ENCODE peak calls at places on chromosomes 13 and 19, in four cellular contexts. One of them, this sample, is unnamed.

GRCh38 chr13:24745861-24746617 is 17.9 kb upstream of the RNF17 start:
- DNase-seq in neuronal stem cell: peak
- DNase-seq in H9: no peak
- DNase-seq in IMR-90: no peak
- DNase-seq in this sample: peak

GRCh38 chr13:21613791-21614190 is 9.8 kb upstream of the MICU2 start:
- DNase-seq in IMR-90: no peak
- DNase-seq in H9: no peak
- DNase-seq in neuronal stem cell: no peak
- DNase-seq in this sample: no peak

GRCh38 chr13:111967572-111968201 is 99.3 kb upstream of the SOX1 start:
- DNase-seq in IMR-90: no peak
- DNase-seq in neuronal stem cell: no peak
- DNase-seq in H9: no peak
- DNase-seq in this sample: no peak

GRCh38 chr13:98054301-98054700 is 88.6 kb upstream of the FARP1 start:
- DNase-seq in neuronal stem cell: no peak
- DNase-seq in H9: peak
- DNase-seq in IMR-90: no peak
- DNase-seq in this sample: no peak

GRCh38 chr19:45177817-45178261 is at the start of gene TRAPPC6A:
- DNase-seq in IMR-90: peak
- DNase-seq in H9: no peak
- DNase-seq in neuronal stem cell: no peak
- DNase-seq in this sample: no peak

GRCh38 chr13:37187110-37187509 is 81.6 kb upstream of the CSNK1A1L start:
- DNase-seq in IMR-90: no peak
- DNase-seq in H9: no peak
- DNase-seq in neuronal stem cell: no peak
- DNase-seq in this sample: no peak

GRCh38 chr13:98033277-98034247 is 80.1 kb downstream of the IPO5 start:
- DNase-seq in IMR-90: peak
- DNase-seq in neuronal stem cell: peak
- DNase-seq in H9: no peak
- DNase-seq in this sample: peak

GRCh38 chr13:23427342-23428182 is 5.9 kb downstream of the SACS start:
- DNase-seq in IMR-90: peak
- DNase-seq in H9: no peak
- DNase-seq in neuronal stem cell: no peak
- DNase-seq in this sample: no peak

GRCh38 chr19:44202470-44202869 is 9.9 kb upstream of the ZNF227 start:
- DNase-seq in H9: no peak
- DNase-seq in IMR-90: peak
- DNase-seq in neuronal stem cell: no peak
- DNase-seq in this sample: no peak

GRCh38 chr19:20151617-20152145 is 15.3 kb upstream of the ZNF486 start:
- DNase-seq in neuronal stem cell: peak
- DNase-seq in IMR-90: no peak
- DNase-seq in H9: peak
- DNase-seq in this sample: peak

GRCh38 chr19:58098682-58098998 is 609 bp upstream of the ZSCAN18 start:
- DNase-seq in H9: no peak
- DNase-seq in IMR-90: no peak
- DNase-seq in neuronal stem cell: no peak
- DNase-seq in this sample: no peak

GRCh38 chr13:25478186-25478585 is 106.4 kb downstream of the ATP8A2 start:
- DNase-seq in IMR-90: no peak
- DNase-seq in H9: no peak
- DNase-seq in neuronal stem cell: no peak
- DNase-seq in this sample: peak

GRCh38 chr13:41274881-41275280 is 11.5 kb upstream of the MTRF1 start:
- DNase-seq in neuronal stem cell: no peak
- DNase-seq in H9: no peak
- DNase-seq in IMR-90: peak
- DNase-seq in this sample: no peak

GRCh38 chr13:98022210-98022609 is 68.7 kb downstream of the IPO5 start:
- DNase-seq in IMR-90: peak
- DNase-seq in neuronal stem cell: no peak
- DNase-seq in H9: no peak
- DNase-seq in this sample: peak

GRCh38 chr13:49679244-49679643 is 12.0 kb downstream of the EBPL start:
- DNase-seq in H9: no peak
- DNase-seq in neuronal stem cell: no peak
- DNase-seq in IMR-90: peak
- DNase-seq in this sample: no peak

GRCh38 chr13:113969973-113970611 is 3.8 kb downstream of the C13orf46 start:
- DNase-seq in H9: no peak
- DNase-seq in IMR-90: no peak
- DNase-seq in neuronal stem cell: no peak
- DNase-seq in this sample: no peak

GRCh38 chr13:33150146-33150545 is 133.9 kb downstream of the KL start:
- DNase-seq in H9: no peak
- DNase-seq in neuronal stem cell: no peak
- DNase-seq in IMR-90: peak
- DNase-seq in this sample: no peak

GRCh38 chr19:4066176-4066606 is 508 bp downstream of the ZBTB7A start:
- DNase-seq in neuronal stem cell: no peak
- DNase-seq in H9: no peak
- DNase-seq in IMR-90: no peak
- DNase-seq in this sample: no peak

GRCh38 chr13:99959538-99960230 is 11.9 kb downstream of the ZIC5 start:
- DNase-seq in IMR-90: no peak
- DNase-seq in H9: no peak
- DNase-seq in neuronal stem cell: no peak
- DNase-seq in this sample: peak

GRCh38 chr13:92537485-92537884 is 689.1 kb upstream of the GPC6 start:
- DNase-seq in IMR-90: no peak
- DNase-seq in H9: no peak
- DNase-seq in neuronal stem cell: no peak
- DNase-seq in this sample: no peak

GRCh38 chr19:51448011-51448744 is 10.1 kb downstream of the SIGLEC8 start:
- DNase-seq in H9: no peak
- DNase-seq in IMR-90: no peak
- DNase-seq in neuronal stem cell: no peak
- DNase-seq in this sample: no peak

GRCh38 chr13:112756511-112756966 is 66.7 kb downstream of the ATP11A start:
- DNase-seq in H9: no peak
- DNase-seq in neuronal stem cell: no peak
- DNase-seq in IMR-90: no peak
- DNase-seq in this sample: no peak

GRCh38 chr13:76019421-76020044 is 383.4 kb downstream of the LMO7 start:
- DNase-seq in IMR-90: no peak
- DNase-seq in neuronal stem cell: no peak
- DNase-seq in H9: peak
- DNase-seq in this sample: peak

GRCh38 chr13:36919833-36920611 is at the start of gene SMAD9:
- DNase-seq in neuronal stem cell: peak
- DNase-seq in H9: peak
- DNase-seq in IMR-90: peak
- DNase-seq in this sample: peak

GRCh38 chr13:93672996-93673395 is 446.4 kb downstream of the GPC6 start:
- DNase-seq in neuronal stem cell: no peak
- DNase-seq in IMR-90: no peak
- DNase-seq in H9: no peak
- DNase-seq in this sample: no peak

GRCh38 chr19:35755160-35755549 is 1.7 kb downstream of the HSPB6 start:
- DNase-seq in H9: no peak
- DNase-seq in IMR-90: no peak
- DNase-seq in neuronal stem cell: no peak
- DNase-seq in this sample: no peak

GRCh38 chr19:35757749-35758608 is at the start of gene PROSER3:
- DNase-seq in IMR-90: peak
- DNase-seq in H9: peak
- DNase-seq in neuronal stem cell: peak
- DNase-seq in this sample: peak

GRCh38 chr19:35755550-35756371 is 1.1 kb downstream of the HSPB6 start:
- DNase-seq in H9: peak
- DNase-seq in IMR-90: peak
- DNase-seq in neuronal stem cell: no peak
- DNase-seq in this sample: no peak

GRCh38 chr19:35757231-35757748 is 461 bp upstream of the HSPB6 start:
- DNase-seq in IMR-90: peak
- DNase-seq in H9: no peak
- DNase-seq in neuronal stem cell: no peak
- DNase-seq in this sample: peak

DNA sequence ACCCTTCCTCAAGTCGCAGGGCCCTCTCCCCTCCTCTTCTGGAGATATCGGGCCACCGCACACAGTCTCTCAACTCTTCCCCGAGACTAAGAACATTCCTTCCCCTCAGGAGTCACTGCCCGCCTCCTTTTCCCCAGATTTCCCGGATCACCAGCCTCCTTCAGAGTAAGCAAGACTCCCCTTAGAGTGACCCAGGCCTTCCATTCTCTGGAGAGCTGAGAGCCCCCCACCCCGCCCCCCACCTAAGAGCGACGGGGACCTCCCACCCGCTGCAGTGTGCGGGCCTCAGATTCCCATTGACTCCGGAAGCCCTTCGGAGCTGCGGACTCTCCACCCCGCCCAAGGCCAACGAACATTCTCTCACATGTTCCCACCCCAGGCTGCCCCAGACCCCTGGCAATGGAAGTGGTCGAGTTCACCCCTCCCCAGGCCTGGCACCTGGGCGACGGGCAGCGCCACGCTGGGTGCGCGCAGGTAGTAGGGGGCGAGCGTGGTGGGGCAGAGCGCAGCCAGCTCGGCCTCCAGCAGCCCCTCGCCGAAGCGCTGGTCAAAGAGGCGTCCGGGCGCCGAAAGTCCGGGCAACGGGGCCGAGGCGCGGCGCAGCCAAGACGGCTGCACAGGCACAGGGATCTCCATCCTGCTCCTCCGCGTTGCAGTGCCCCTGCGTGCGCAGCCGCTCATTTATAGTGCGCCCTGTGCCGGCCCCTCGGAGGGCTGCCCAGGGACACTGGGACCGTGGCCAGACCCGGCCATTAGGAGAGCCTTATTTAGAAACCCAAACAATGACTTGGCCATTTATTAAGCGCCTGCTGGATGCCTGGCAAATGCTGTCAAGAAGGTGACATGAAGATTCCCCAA is at the start of gene HSPB6:
- DNase-seq in neuronal stem cell: no peak
- DNase-seq in H9: peak
- DNase-seq in IMR-90: peak
- DNase-seq in this sample: peak
- H3K4ac ChIP-seq in neuronal stem cell: peak
- H3K4ac ChIP-seq in H9: no peak
- H3K4ac ChIP-seq in IMR-90: peak
- H3K4ac ChIP-seq in this sample: peak

DNA sequence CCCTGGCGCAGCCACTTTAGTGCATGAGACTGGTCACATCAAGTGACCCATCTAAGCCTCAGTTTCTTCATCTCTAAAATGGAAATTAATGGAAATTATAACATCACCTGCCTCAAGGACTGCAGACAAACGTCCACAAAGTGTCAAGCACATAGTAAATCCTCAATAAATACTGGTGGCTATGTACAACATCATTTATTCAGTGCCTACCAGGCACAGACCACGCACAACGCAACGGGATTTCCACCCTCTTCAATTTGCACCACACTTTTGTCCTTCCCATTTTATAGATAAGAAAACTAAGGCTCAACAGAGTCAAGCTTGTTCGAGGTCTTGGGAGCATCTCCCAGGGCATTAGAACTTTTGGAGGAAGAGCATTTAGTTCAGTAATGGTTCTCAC is 1.4 kb downstream of the ELAVL1 start:
- DNase-seq in IMR-90: no peak
- DNase-seq in neuronal stem cell: no peak
- DNase-seq in H9: no peak
- DNase-seq in this sample: no peak
- H3K4ac ChIP-seq in IMR-90: no peak
- H3K4ac ChIP-seq in neuronal stem cell: no peak
- H3K4ac ChIP-seq in H9: no peak
- H3K4ac ChIP-seq in this sample: no peak

GRCh38 chr19:994516-994915 is 5.7 kb upstream of the GRIN3B start:
- DNase-seq in IMR-90: no peak
- DNase-seq in H9: no peak
- DNase-seq in neuronal stem cell: no peak
- DNase-seq in this sample: no peak

GRCh38 chr19:995051-995827 is 5.0 kb upstream of the GRIN3B start:
- DNase-seq in H9: no peak
- DNase-seq in IMR-90: no peak
- DNase-seq in neuronal stem cell: no peak
- DNase-seq in this sample: no peak

GRCh38 chr19:993361-993830 is 6.8 kb upstream of the GRIN3B start:
- DNase-seq in IMR-90: no peak
- DNase-seq in H9: no peak
- DNase-seq in neuronal stem cell: no peak
- DNase-seq in this sample: no peak

GRCh38 chr19:992670-993055 is 7.6 kb upstream of the GRIN3B start:
- DNase-seq in IMR-90: no peak
- DNase-seq in H9: no peak
- DNase-seq in neuronal stem cell: no peak
- DNase-seq in this sample: no peak

GRCh38 chr19:993831-994393 is 6.3 kb upstream of the GRIN3B start:
- DNase-seq in H9: no peak
- DNase-seq in IMR-90: no peak
- DNase-seq in neuronal stem cell: no peak
- DNase-seq in this sample: no peak
- H3K4ac ChIP-seq in H9: no peak
- H3K4ac ChIP-seq in IMR-90: no peak
- H3K4ac ChIP-seq in neuronal stem cell: no peak
- H3K4ac ChIP-seq in this sample: no peak

GRCh38 chr19:5339950-5340636 is 519 bp downstream of the PTPRS start:
- DNase-seq in IMR-90: no peak
- DNase-seq in H9: no peak
- DNase-seq in neuronal stem cell: peak
- DNase-seq in this sample: no peak
- H3K4ac ChIP-seq in IMR-90: peak
- H3K4ac ChIP-seq in H9: no peak
- H3K4ac ChIP-seq in neuronal stem cell: peak
- H3K4ac ChIP-seq in this sample: peak

GRCh38 chr19:54137913-54138776 is 583 bp downstream of the CNOT3 start:
- DNase-seq in IMR-90: no peak
- DNase-seq in H9: no peak
- DNase-seq in neuronal stem cell: no peak
- DNase-seq in this sample: peak
- H3K4ac ChIP-seq in IMR-90: peak
- H3K4ac ChIP-seq in H9: no peak
- H3K4ac ChIP-seq in neuronal stem cell: no peak
- H3K4ac ChIP-seq in this sample: peak

GRCh38 chr13:110266983-110267382 is 40.0 kb downstream of the COL4A1 start:
- DNase-seq in H9: peak
- DNase-seq in IMR-90: no peak
- DNase-seq in neuronal stem cell: peak
- DNase-seq in this sample: peak
- H3K4ac ChIP-seq in H9: no peak
- H3K4ac ChIP-seq in IMR-90: no peak
- H3K4ac ChIP-seq in neuronal stem cell: no peak
- H3K4ac ChIP-seq in this sample: no peak

DNA sequence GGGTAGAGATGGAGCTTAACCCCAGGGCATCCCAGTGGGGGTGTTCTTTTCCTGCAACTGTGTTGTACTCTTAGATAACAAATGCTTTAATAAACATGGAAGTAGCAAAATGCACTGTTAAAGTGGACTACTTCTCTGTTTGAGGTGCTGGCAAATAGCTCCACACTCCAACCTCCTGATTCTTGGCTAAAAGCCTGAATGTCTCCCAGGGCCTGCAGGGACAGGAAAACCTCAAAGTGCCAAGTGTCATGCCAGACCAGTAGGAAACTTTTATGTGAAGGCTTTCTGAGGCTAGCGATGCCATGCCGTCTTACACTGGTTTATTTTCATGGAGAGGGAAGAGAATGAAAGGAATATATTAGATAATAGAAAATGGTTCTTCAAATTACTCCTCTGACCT is 6.8 kb downstream of the FREM2 start:
- DNase-seq in H9: no peak
- DNase-seq in neuronal stem cell: no peak
- DNase-seq in IMR-90: no peak
- DNase-seq in this sample: no peak
- H3K4ac ChIP-seq in H9: no peak
- H3K4ac ChIP-seq in neuronal stem cell: no peak
- H3K4ac ChIP-seq in IMR-90: no peak
- H3K4ac ChIP-seq in this sample: no peak